ENCODE peak calls at places on chromosomes 12 and 14, in four cellular contexts. N is H1, E is GM12878, U is K562. O is an unnamed sample.

GRCh38 chr14:89466460-89466859 is 49.4 kb upstream of the FOXN3 start:
- DNase-seq in U (no peak), E (no peak), N (no peak), O (no peak)

GRCh38 chr12:77493311-77493710 is 337.4 kb upstream of the NAV3 start:
- DNase-seq in U (no peak), N (no peak), E (no peak), O (no peak)

GRCh38 chr14:59175404-59175803 is 13.1 kb upstream of the DAAM1 start:
- DNase-seq in N (no peak), U (no peak), E (peak; percentile 92), O (no peak)

GRCh38 chr12:115659422-115659821 is 618.1 kb downstream of the MED13L start:
- DNase-seq in U (no peak), N (no peak), E (no peak), O (no peak)

GRCh38 chr12:45726594-45727300 is 2.8 kb upstream of the ARID2 start:
- DNase-seq in N (peak; percentile 61), U (peak; percentile 37), E (no peak), O (peak; percentile 9)

GRCh38 chr14:93727039-93727740 is 61.1 kb downstream of the PRIMA1 start:
- DNase-seq in N (no peak), U (no peak), E (no peak), O (no peak)

GRCh38 chr14:75202671-75203070 is 26.3 kb upstream of the TMED10 start:
- DNase-seq in E (no peak), U (no peak), N (no peak), O (no peak)

GRCh38 chr14:39015360-39015961 is 87.6 kb downstream of the SEC23A start:
- DNase-seq in N (no peak), U (peak; percentile 30), E (no peak), O (peak; percentile 84)

GRCh38 chr12:2681426-2682205 is 113.2 kb upstream of the FKBP4 start:
- DNase-seq in E (no peak), U (no peak), N (no peak), O (no peak)

GRCh38 chr12:98587084-98587483 is 6.4 kb upstream of the SLC25A3 start:
- DNase-seq in E (no peak), N (no peak), U (no peak), O (no peak)

GRCh38 chr12:118050972-118051910 is 9.7 kb downstream of the WSB2 start:
- DNase-seq in N (no peak), E (no peak), U (no peak), O (no peak)

GRCh38 chr12:90102957-90103652 is 394.5 kb upstream of the ATP2B1 start:
- DNase-seq in N (no peak), U (no peak), E (peak; percentile 24), O (peak; percentile 3)

GRCh38 chr12:80778005-80778541 is 61.4 kb downstream of the MYF5 start:
- DNase-seq in N (no peak), E (peak; percentile 99), U (no peak), O (peak; percentile 96)

GRCh38 chr12:18283776-18284175 is 22.5 kb downstream of the PIK3C2G start:
- DNase-seq in U (no peak), N (no peak), E (no peak), O (no peak)

GRCh38 chr14:36690301-36691020 is 28.8 kb downstream of the PAX9 start:
- DNase-seq in N (no peak), E (no peak), U (no peak), O (no peak)

GRCh38 chr12:26172013-26172412 is 23.4 kb upstream of the SSPN start:
- DNase-seq in U (no peak), N (no peak), E (no peak), O (no peak)

GRCh38 chr12:124599074-124599999 is 31.9 kb upstream of the NCOR2 start:
- DNase-seq in E (no peak), U (no peak), N (no peak), O (no peak)

GRCh38 chr14:74035556-74035955 is 16.4 kb downstream of the BBOF1 start:
- DNase-seq in E (no peak), U (no peak), N (no peak), O (no peak)

GRCh38 chr12:102753802-102754201 is 163.2 kb downstream of the PAH start:
- DNase-seq in N (no peak), U (no peak), E (no peak), O (no peak)

GRCh38 chr14:37124617-37125016 is 47.8 kb downstream of the SLC25A21 start:
- DNase-seq in N (peak; percentile 50), U (no peak), E (no peak), O (peak; percentile 41)

GRCh38 chr12:10701226-10701681 is 21.9 kb downstream of the YBX3 start:
- DNase-seq in N (no peak), U (no peak), E (no peak), O (no peak)

GRCh38 chr14:100103261-100104005 is 38.2 kb downstream of the EVL start:
- DNase-seq in E (no peak), N (no peak), U (no peak), O (no peak)

GRCh38 chr12:132210223-132211055 is 66.2 kb downstream of the NOC4L start:
- DNase-seq in U (no peak), E (no peak), N (no peak), O (no peak)

GRCh38 chr12:3380200-3381020 is 110.6 kb upstream of the PRMT8 start:
- DNase-seq in E (no peak), N (peak; percentile 35), U (no peak), O (no peak)

GRCh38 chr12:131220007-131220685 is 266.4 kb downstream of the ADGRD1 start:
- DNase-seq in N (no peak), E (no peak), U (no peak), O (no peak)

GRCh38 chr12:30110970-30111586 is 327.3 kb upstream of the TMTC1 start:
- DNase-seq in N (no peak), E (no peak), U (no peak), O (no peak)

GRCh38 chr12:130803707-130804106 is 35.3 kb downstream of the STX2 start:
- DNase-seq in E (no peak), U (no peak), N (no peak), O (no peak)

GRCh38 chr12:94074970-94075695 is 73.2 kb upstream of the PLXNC1 start:
- DNase-seq in E (no peak), N (no peak), U (peak; percentile 15), O (peak; percentile 60)

GRCh38 chr12:96329545-96329944 is 70.7 kb downstream of the CDK17 start:
- DNase-seq in U (no peak), N (no peak), E (no peak), O (no peak)

GRCh38 chr14:35985504-35986218 is 159.5 kb downstream of the BRMS1L start:
- DNase-seq in E (peak; percentile 41), N (no peak), U (no peak), O (no peak)

GRCh38 chr12:120215766-120216735 is 15.1 kb upstream of the RPLP0 start:
- DNase-seq in E (no peak), N (no peak), U (no peak), O (no peak)

GRCh38 chr12:130715150-130715995 is 726 bp downstream of the RIMBP2 start:
- DNase-seq in U (no peak), E (no peak), N (peak; percentile 58), O (no peak)

GRCh38 chr12:113369391-113369790 is 11.0 kb downstream of the PLBD2 start:
- DNase-seq in U (no peak), N (no peak), E (no peak), O (no peak)
- TF ChIP-seq HDAC6 in U (no peak), N (no peak), E (no peak), O (no peak)

GRCh38 chr12:71972441-71973074 is 33.9 kb downstream of the TPH2 start:
- DNase-seq in N (no peak), E (no peak), U (peak; percentile 11), O (no peak)
- TF ChIP-seq HDAC6 in N (no peak), E (no peak), U (no peak), O (no peak)

GRCh38 chr12:87660987-87661769 is 368.0 kb downstream of the C12orf50 start:
- DNase-seq in N (no peak), E (no peak), U (no peak), O (no peak)
- TF ChIP-seq HDAC6 in N (no peak), E (no peak), U (no peak), O (no peak)

GRCh38 chr14:101810897-101811620 is 49.5 kb downstream of the PPP2R5C start:
- DNase-seq in E (no peak), U (no peak), N (no peak), O (no peak)
- TF ChIP-seq HDAC6 in E (no peak), U (no peak), N (no peak), O (no peak)

GRCh38 chr14:101754893-101755292 is 6.6 kb upstream of the PPP2R5C start:
- DNase-seq in N (no peak), U (no peak), E (no peak), O (no peak)
- TF ChIP-seq HDAC6 in N (no peak), U (no peak), E (no peak), O (no peak)

GRCh38 chr14:23306412-23307145 is at the start of gene BCL2L2:
- DNase-seq in E (no peak), U (peak; percentile 84), N (peak; percentile 90), O (peak; percentile 98)
- TF ChIP-seq HDAC6 in E (no peak), U (no peak), N (no peak), O (no peak)

DNA sequence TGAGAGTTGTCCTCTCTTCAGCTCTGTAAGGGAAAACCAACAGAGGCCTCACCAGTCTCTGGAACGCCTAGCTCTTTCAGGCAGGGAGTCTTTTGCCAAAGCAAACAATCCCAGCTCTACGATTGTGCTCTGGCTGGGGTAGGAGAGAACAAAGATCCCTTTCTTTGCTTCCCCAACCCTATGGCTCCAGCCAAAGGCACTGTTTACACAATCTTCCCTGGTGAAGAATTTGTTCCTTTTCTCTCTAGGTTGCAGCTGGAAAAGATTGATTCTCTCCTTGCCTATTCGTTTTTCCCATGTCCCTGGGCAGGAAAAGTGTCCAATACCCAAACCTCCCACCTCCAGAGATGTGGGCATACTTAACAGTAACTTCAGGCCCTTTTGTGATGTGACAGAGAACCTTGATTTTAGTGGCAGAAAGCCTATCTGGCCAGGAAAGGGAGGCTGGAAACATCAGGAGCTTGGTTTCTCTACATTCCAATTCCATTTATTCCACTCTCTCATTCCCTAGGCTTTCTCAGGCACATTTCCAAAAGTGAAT is 16.8 kb downstream of the ATP5MC2 start:
- DNase-seq in U (no peak), E (no peak), N (no peak), O (peak; percentile 96)
- TF ChIP-seq HDAC6 in U (no peak), E (no peak), N (no peak), O (no peak)

GRCh38 chr14:55180434-55180833 is 11.0 kb downstream of the DLGAP5 start:
- DNase-seq in N (no peak), U (no peak), E (peak; percentile 98), O (no peak)
- TF ChIP-seq HDAC6 in N (no peak), U (no peak), E (no peak), O (no peak)

GRCh38 chr12:52870361-52871290 is 21.8 kb upstream of the KRT78 start:
- DNase-seq in U (peak; percentile 89), E (no peak), N (peak; percentile 98), O (peak; percentile 45)
- TF ChIP-seq HDAC6 in U (no peak), E (no peak), N (no peak), O (no peak)